ENCODE peak calls at places on chromosomes 12 and 14, in eight cellular contexts. P is PC-3, X is GM10248, W is Calu3, H is WTC11, L is fibroblast of lung, O is transverse colon, T is epithelial cell of esophagus. F is an unnamed sample.

GRCh38 chr14:31263485-31264133 is 56.0 kb upstream of the HECTD1 start:
- DNase-seq in P (peak; percentile 97), X (no peak), W (peak; percentile 83), H (no peak), L (peak; percentile 100), O (peak; percentile 30), T (peak; percentile 99), F (no peak)

GRCh38 chr14:65186951-65187350 is 84.6 kb upstream of the MAX start:
- DNase-seq in P (no peak), X (no peak), W (no peak), H (no peak), L (no peak), O (no peak), T (no peak), F (no peak)

GRCh38 chr14:28875937-28876910 is 109.6 kb downstream of the FOXG1 start:
- DNase-seq in P (no peak), X (no peak), W (no peak), H (no peak), L (no peak), O (no peak), T (no peak), F (no peak)

GRCh38 chr12:54649825-54650224 is 1.7 kb upstream of the DCD start:
- DNase-seq in P (no peak), X (no peak), W (no peak), H (no peak), L (no peak), O (no peak), T (no peak), F (no peak)

GRCh38 chr12:107655281-107656065 is 30.1 kb upstream of the PWP1 start:
- DNase-seq in P (no peak), X (no peak), W (no peak), H (no peak), L (no peak), O (peak; percentile 14), T (no peak), F (no peak)

GRCh38 chr14:104437703-104438102 is 141.9 kb upstream of the C14orf180 start:
- DNase-seq in P (no peak), X (no peak), W (no peak), H (no peak), L (no peak), O (no peak), T (no peak), F (no peak)

GRCh38 chr14:71107921-71108320 is 200.7 kb downstream of the PCNX1 start:
- DNase-seq in P (no peak), X (no peak), W (no peak), H (no peak), L (no peak), O (no peak), T (no peak), F (no peak)

GRCh38 chr14:97580923-97581495 is 783.8 kb downstream of the VRK1 start:
- DNase-seq in P (peak; percentile 20), X (no peak), W (no peak), H (peak; percentile 34), L (peak; percentile 1), O (no peak), T (peak; percentile 3), F (no peak)

GRCh38 chr12:119624971-119625370 is 31.4 kb downstream of the TMEM233 start:
- DNase-seq in P (no peak), X (no peak), W (no peak), H (no peak), L (peak; percentile 57), O (no peak), T (peak; percentile 17), F (no peak)

GRCh38 chr12:31325877-31326631 is at the start of gene SINHCAF:
- DNase-seq in P (peak; percentile 98), X (peak; percentile 94), W (peak; percentile 98), H (peak; percentile 100), L (peak; percentile 99), O (peak; percentile 100), T (peak; percentile 99), F (peak; percentile 99)

GRCh38 chr12:31323466-31324115 is 2.4 kb downstream of the SINHCAF start:
- DNase-seq in P (no peak), X (peak; percentile 48), W (no peak), H (peak; percentile 29), L (no peak), O (peak; percentile 57), T (no peak), F (no peak)

GRCh38 chr12:31324116-31324844 is 1.7 kb downstream of the SINHCAF start:
- DNase-seq in P (peak; percentile 65), X (peak; percentile 67), W (peak; percentile 78), H (peak; percentile 56), L (peak; percentile 83), O (peak; percentile 81), T (peak; percentile 90), F (peak; percentile 51)

GRCh38 chr12:31325524-31325875 is 450 bp downstream of the SINHCAF start:
- DNase-seq in P (no peak), X (no peak), W (peak; percentile 24), H (no peak), L (no peak), O (no peak), T (no peak), F (no peak)

GRCh38 chr12:31324845-31325523 is 966 bp downstream of the SINHCAF start:
- DNase-seq in P (peak; percentile 47), X (peak; percentile 40), W (peak; percentile 50), H (peak; percentile 31), L (peak; percentile 55), O (peak; percentile 61), T (peak; percentile 52), F (peak; percentile 54)
- TF ChIP-seq CTCF in P (no peak), X (no peak), W (no peak), H (no peak), L (no peak), O (no peak), T (no peak), F (no peak)

DNA sequence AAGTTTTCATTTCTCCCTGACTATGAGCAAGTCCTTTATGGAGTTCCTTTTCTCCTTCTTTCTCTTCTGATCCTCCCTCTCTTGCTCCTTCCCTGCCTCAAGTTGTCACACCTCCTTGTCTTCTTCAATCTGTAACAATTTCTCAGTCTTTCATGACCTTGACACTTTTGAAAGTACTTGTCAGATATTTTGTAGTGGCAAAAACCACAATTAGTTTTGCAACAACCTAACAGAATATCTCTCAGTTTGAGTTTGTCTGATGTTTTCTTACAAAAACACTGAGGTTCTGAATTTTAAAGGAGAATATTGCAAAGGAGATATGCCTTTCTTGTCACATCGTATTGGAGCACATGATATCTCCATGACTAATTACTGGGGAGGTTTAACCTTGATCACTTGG is 4.1 kb upstream of the CRADD start:
- DNase-seq in P (no peak), X (no peak), W (no peak), H (no peak), L (no peak), O (no peak), T (no peak), F (no peak)
- TF ChIP-seq CTCF in P (no peak), X (no peak), W (no peak), H (no peak), L (no peak), O (no peak), T (no peak), F (no peak)

GRCh38 chr14:100238419-100239199 is at the start of gene YY1:
- DNase-seq in P (peak; percentile 98), X (peak; percentile 99), W (peak; percentile 99), H (peak; percentile 99), L (peak; percentile 95), O (peak; percentile 99), T (peak; percentile 99), F (peak; percentile 99)

GRCh38 chr14:100236873-100237272 is 2.1 kb upstream of the YY1 start:
- DNase-seq in P (no peak), X (no peak), W (no peak), H (no peak), L (no peak), O (no peak), T (no peak), F (no peak)

GRCh38 chr14:100239200-100239839 is 376 bp downstream of the YY1 start:
- DNase-seq in P (no peak), X (no peak), W (peak; percentile 14), H (no peak), L (no peak), O (peak; percentile 38), T (no peak), F (no peak)

GRCh38 chr14:100239840-100240724 is 1.1 kb downstream of the YY1 start:
- DNase-seq in P (peak; percentile 78), X (peak; percentile 88), W (peak; percentile 91), H (peak; percentile 77), L (peak; percentile 97), O (peak; percentile 89), T (peak; percentile 89), F (peak; percentile 81)

GRCh38 chr14:100237735-100238418 is 1.1 kb upstream of the YY1 start:
- DNase-seq in P (peak; percentile 66), X (peak; percentile 57), W (peak; percentile 63), H (peak; percentile 60), L (peak; percentile 29), O (peak; percentile 58), T (peak; percentile 45), F (no peak)
- TF ChIP-seq CTCF in P (no peak), X (no peak), W (no peak), H (no peak), L (no peak), O (no peak), T (no peak), F (no peak)

GRCh38 chr12:41190360-41190759 is 2.2 kb downstream of the PDZRN4 start:
- DNase-seq in P (peak; percentile 44), X (peak; percentile 2), W (peak; percentile 25), H (no peak), L (peak; percentile 20), O (no peak), T (peak; percentile 22), F (no peak)
- TF ChIP-seq CTCF in P (peak; percentile 59), X (peak; percentile 7), W (no peak), H (no peak), L (peak; percentile 30), O (peak; percentile 22), T (peak; percentile 59), F (no peak)

GRCh38 chr12:131092911-131093901 is 139.5 kb downstream of the ADGRD1 start:
- DNase-seq in P (peak; percentile 66), X (peak; percentile 78), W (no peak), H (peak; percentile 4), L (no peak), O (peak; percentile 65), T (no peak), F (no peak)
- TF ChIP-seq CTCF in P (peak; percentile 30), X (peak; percentile 16), W (no peak), H (no peak), L (no peak), O (no peak), T (no peak), F (no peak)

DNA sequence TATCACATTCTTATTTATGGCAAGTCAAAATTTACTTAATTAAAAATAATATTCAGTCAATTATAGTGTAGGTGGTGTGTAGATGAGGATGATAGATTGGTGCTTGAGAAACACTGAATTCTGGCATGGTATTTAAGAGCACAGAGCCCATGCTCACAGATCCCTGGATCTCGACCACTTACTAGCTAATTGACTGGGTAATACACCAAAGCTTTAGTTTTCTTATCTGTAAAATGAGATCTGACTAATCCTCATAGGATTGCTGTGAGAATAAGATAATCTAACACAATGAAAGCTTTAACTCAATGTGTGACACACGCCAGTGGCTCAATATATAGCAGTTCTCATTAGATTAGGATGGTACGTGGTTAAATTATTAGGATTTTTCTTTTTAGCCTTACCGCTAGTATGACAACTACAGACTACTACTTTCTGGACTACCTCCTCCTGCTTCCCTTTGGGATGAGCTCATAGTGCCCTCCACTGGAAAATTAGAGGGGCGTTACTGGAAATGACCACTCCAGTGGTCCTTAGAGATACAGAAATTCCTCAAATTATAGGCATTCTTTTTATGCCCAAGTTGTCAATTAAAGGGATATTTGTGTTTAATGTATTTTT is 482.8 kb upstream of the TBX3 start:
- DNase-seq in P (peak; percentile 34), X (no peak), W (no peak), H (no peak), L (peak; percentile 75), O (no peak), T (no peak), F (no peak)
- TF ChIP-seq CTCF in P (no peak), X (no peak), W (no peak), H (no peak), L (peak; percentile 39), O (no peak), T (no peak), F (no peak)